ENCODE peak calls at places on chromosomes 7 and 10, in five cellular contexts. One of them, this sample, is unnamed.

GRCh38 chr10:80416401-80417098 is 8.2 kb downstream of the PRXL2A start:
- DNase-seq in K562: no peak
- DNase-seq in GM12878: no peak
- DNase-seq in A549: no peak
- DNase-seq in SK-N-SH: no peak
- DNase-seq in this sample: no peak

GRCh38 chr7:111735661-111736323 is 173.5 kb upstream of the IMMP2L start:
- DNase-seq in K562: peak; percentile 89
- DNase-seq in GM12878: no peak
- DNase-seq in A549: peak; percentile 62
- DNase-seq in SK-N-SH: peak; percentile 77
- DNase-seq in this sample: peak; percentile 77

GRCh38 chr10:4780782-4781181 is 45.2 kb upstream of the AKR1E2 start:
- DNase-seq in K562: no peak
- DNase-seq in GM12878: no peak
- DNase-seq in A549: no peak
- DNase-seq in SK-N-SH: peak; percentile 21
- DNase-seq in this sample: peak; percentile 45

GRCh38 chr7:50362142-50362541 is 57.6 kb downstream of the IKZF1 start:
- DNase-seq in K562: no peak
- DNase-seq in GM12878: no peak
- DNase-seq in A549: no peak
- DNase-seq in SK-N-SH: no peak
- DNase-seq in this sample: no peak

GRCh38 chr10:18610517-18610916 is 40.9 kb downstream of the NSUN6 start:
- DNase-seq in K562: no peak
- DNase-seq in GM12878: no peak
- DNase-seq in A549: peak; percentile 87
- DNase-seq in SK-N-SH: peak; percentile 5
- DNase-seq in this sample: peak; percentile 87

GRCh38 chr7:16638282-16639265 is 7.0 kb downstream of the ANKMY2 start:
- DNase-seq in K562: no peak
- DNase-seq in GM12878: no peak
- DNase-seq in A549: no peak
- DNase-seq in SK-N-SH: no peak
- DNase-seq in this sample: no peak

GRCh38 chr10:73785721-73786511 is 510 bp downstream of the ZSWIM8 start:
- DNase-seq in K562: peak; percentile 62
- DNase-seq in GM12878: no peak
- DNase-seq in A549: no peak
- DNase-seq in SK-N-SH: peak; percentile 59
- DNase-seq in this sample: peak; percentile 65

GRCh38 chr7:111083423-111083822 is 7.5 kb upstream of the LRRN3 start:
- DNase-seq in K562: no peak
- DNase-seq in GM12878: peak; percentile 88
- DNase-seq in A549: no peak
- DNase-seq in SK-N-SH: no peak
- DNase-seq in this sample: peak; percentile 78

GRCh38 chr10:110459600-110459999 is 38.1 kb upstream of the DUSP5 start:
- DNase-seq in K562: no peak
- DNase-seq in GM12878: no peak
- DNase-seq in A549: no peak
- DNase-seq in SK-N-SH: no peak
- DNase-seq in this sample: no peak

GRCh38 chr10:25758041-25758457 is 176.0 kb upstream of the MYO3A start:
- DNase-seq in K562: peak; percentile 45
- DNase-seq in GM12878: no peak
- DNase-seq in A549: peak; percentile 10
- DNase-seq in SK-N-SH: peak; percentile 61
- DNase-seq in this sample: no peak

GRCh38 chr10:86423739-86424138 is 57.1 kb upstream of the GRID1 start:
- DNase-seq in K562: no peak
- DNase-seq in GM12878: no peak
- DNase-seq in A549: no peak
- DNase-seq in SK-N-SH: no peak
- DNase-seq in this sample: no peak

GRCh38 chr10:80878330-80878729 is 340.6 kb downstream of the SH2D4B start:
- DNase-seq in K562: no peak
- DNase-seq in GM12878: no peak
- DNase-seq in A549: no peak
- DNase-seq in SK-N-SH: no peak
- DNase-seq in this sample: no peak

GRCh38 chr7:42142089-42142488 is 94.9 kb downstream of the GLI3 start:
- DNase-seq in K562: no peak
- DNase-seq in GM12878: no peak
- DNase-seq in A549: no peak
- DNase-seq in SK-N-SH: no peak
- DNase-seq in this sample: no peak

GRCh38 chr7:42138691-42139090 is 98.3 kb downstream of the GLI3 start:
- DNase-seq in K562: no peak
- DNase-seq in GM12878: no peak
- DNase-seq in A549: no peak
- DNase-seq in SK-N-SH: no peak
- DNase-seq in this sample: no peak

GRCh38 chr7:42137431-42137830 is 99.6 kb downstream of the GLI3 start:
- DNase-seq in K562: no peak
- DNase-seq in GM12878: no peak
- DNase-seq in A549: no peak
- DNase-seq in SK-N-SH: no peak
- DNase-seq in this sample: no peak

GRCh38 chr7:42137941-42138340 is 99.1 kb downstream of the GLI3 start:
- DNase-seq in K562: no peak
- DNase-seq in GM12878: no peak
- DNase-seq in A549: no peak
- DNase-seq in SK-N-SH: no peak
- DNase-seq in this sample: peak; percentile 53

DNA sequence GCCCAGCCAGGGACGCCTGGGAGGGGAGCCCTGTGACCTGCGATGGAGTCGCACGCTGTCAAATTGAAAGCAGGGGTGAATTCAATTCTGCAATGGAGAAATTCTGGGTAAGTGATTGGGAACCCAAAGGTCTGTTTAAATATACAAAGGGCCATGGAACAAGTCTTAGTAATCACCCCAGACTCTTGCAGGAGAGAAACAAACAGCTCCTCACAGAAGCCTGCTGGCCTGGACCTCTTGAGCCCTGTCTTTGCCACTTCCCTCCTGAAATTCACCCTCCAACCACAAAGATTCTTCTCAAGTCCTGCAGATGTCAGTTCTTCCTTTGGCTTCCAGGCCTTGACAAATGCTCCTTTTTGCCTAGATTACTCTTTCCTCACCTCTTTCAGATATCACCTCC is 97.3 kb downstream of the GLI3 start:
- DNase-seq in K562: no peak
- DNase-seq in GM12878: no peak
- DNase-seq in A549: no peak
- DNase-seq in SK-N-SH: no peak
- DNase-seq in this sample: no peak
- TF ChIP-seq RCOR1 in K562: no peak
- TF ChIP-seq RCOR1 in GM12878: no peak
- TF ChIP-seq RCOR1 in A549: no peak
- TF ChIP-seq RCOR1 in SK-N-SH: no peak
- TF ChIP-seq RCOR1 in this sample: no peak

GRCh38 chr7:15015545-15016314 is 113.2 kb upstream of the DGKB start:
- DNase-seq in K562: peak; percentile 28
- DNase-seq in GM12878: peak; percentile 5
- DNase-seq in A549: peak; percentile 26
- DNase-seq in SK-N-SH: peak; percentile 49
- DNase-seq in this sample: peak; percentile 49
- H3K4me3 ChIP-seq in K562: no peak overlapping the region
- H3K4me3 ChIP-seq in GM12878: no peak overlapping the region
- H3K4me3 ChIP-seq in A549: no peak overlapping the region
- H3K4me3 ChIP-seq in SK-N-SH: peak overlapping the region; percentile 45
- H3K4me3 ChIP-seq in this sample: no peak overlapping the region

DNA sequence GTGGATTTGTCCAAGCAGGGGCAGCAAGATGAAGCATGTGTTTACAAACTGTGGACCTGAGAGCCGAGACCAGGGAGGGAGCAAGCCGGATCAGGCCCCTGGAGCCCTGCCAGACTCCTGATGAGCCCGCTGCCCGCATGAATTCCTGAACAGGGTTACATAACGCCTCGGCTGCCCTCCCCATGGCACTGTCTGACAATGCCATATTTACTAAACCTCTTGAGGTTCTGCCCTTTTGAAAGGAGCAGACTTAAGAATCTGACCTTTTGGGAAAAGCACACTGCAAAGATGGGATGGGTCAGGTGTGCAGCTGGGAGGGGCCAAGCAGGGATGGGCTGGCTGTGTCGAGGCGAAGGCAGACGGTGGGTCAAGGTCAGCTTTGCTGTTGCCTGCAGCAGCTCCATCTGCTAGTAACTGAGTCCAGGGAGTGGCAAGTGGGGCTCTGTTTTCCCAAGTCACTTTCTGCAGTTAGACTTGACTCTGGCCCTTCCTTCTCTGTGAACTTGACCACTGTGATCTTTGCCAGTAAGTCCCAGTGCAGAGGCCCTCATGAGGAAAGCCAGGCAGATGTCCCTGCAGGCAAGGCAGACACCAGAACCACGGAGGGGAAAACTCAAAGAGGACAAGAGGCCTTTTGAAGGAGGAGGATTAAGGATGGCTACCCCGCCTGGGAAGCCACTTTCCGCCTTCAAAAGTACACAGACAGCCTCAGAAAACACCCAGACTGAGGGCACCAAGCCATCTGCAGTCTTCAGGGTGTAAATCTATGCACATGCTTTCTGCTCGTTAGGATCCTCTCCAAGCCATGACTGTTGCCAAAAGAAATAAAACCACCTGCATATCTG is 175.8 kb downstream of the TNS3 start:
- DNase-seq in K562: no peak
- DNase-seq in GM12878: no peak
- DNase-seq in A549: no peak
- DNase-seq in SK-N-SH: no peak
- DNase-seq in this sample: peak; percentile 41
- TF ChIP-seq RCOR1 in K562: no peak
- TF ChIP-seq RCOR1 in GM12878: no peak
- TF ChIP-seq RCOR1 in A549: no peak
- TF ChIP-seq RCOR1 in SK-N-SH: no peak
- TF ChIP-seq RCOR1 in this sample: no peak

GRCh38 chr7:4738711-4739527 is 36.5 kb upstream of the AP5Z1 start:
- DNase-seq in K562: peak; percentile 92
- DNase-seq in GM12878: no peak
- DNase-seq in A549: peak; percentile 91
- DNase-seq in SK-N-SH: peak; percentile 87
- DNase-seq in this sample: peak; percentile 95
- H3K4me3 ChIP-seq in K562: peak overlapping the region; percentile 26
- H3K4me3 ChIP-seq in GM12878: no peak overlapping the region
- H3K4me3 ChIP-seq in A549: peak overlapping the region; percentile 23
- H3K4me3 ChIP-seq in SK-N-SH: no peak overlapping the region
- H3K4me3 ChIP-seq in this sample: peak overlapping the region; percentile 7

This sample was measured in IMR-90.